ENCODE peak calls at places on chromosomes 12 and 14, in eight cellular contexts. S is pancreas, U is HT1080, J is endothelial cell, O is HL-60, M is T-helper 17 cell, L is heart right ventricle, Q is BJ. H is an unnamed sample.

GRCh38 chr12:123390415-123391093 is 6.6 kb downstream of the KMT5A start:
- DNase-seq in S (no peak), U (no peak), J (peak), O (peak), M (no peak), L (no peak), Q (no peak), H (no peak)

GRCh38 chr12:94205738-94206310 is 57.4 kb downstream of the PLXNC1 start:
- DNase-seq in S (no peak), U (no peak), J (no peak), O (no peak), M (no peak), L (no peak), Q (no peak), H (no peak)

GRCh38 chr14:89988787-89989186 is 33.1 kb downstream of the TDP1 start:
- DNase-seq in S (no peak), U (no peak), J (no peak), O (no peak), M (no peak), L (no peak), Q (no peak), H (no peak)

GRCh38 chr14:41609704-41610183 is 3.1 kb downstream of the LRFN5 start:
- DNase-seq in S (peak), U (peak), J (peak), O (no peak), M (no peak), L (peak), Q (no peak), H (peak)

GRCh38 chr12:6684609-6685008 is 4.6 kb downstream of the ZNF384 start:
- DNase-seq in S (no peak), U (peak), J (peak), O (peak), M (no peak), L (no peak), Q (no peak), H (no peak)

GRCh38 chr12:119258149-119258548 is 76.4 kb upstream of the CCDC60 start:
- DNase-seq in S (no peak), U (no peak), J (peak), O (no peak), M (no peak), L (peak), Q (no peak), H (no peak)

GRCh38 chr12:64323476-64324225 is 66.9 kb downstream of the C12orf56 start:
- DNase-seq in S (no peak), U (no peak), J (no peak), O (no peak), M (no peak), L (no peak), Q (no peak), H (no peak)

GRCh38 chr12:52805000-52805399 is 8.9 kb downstream of the KRT4 start:
- DNase-seq in S (no peak), U (no peak), J (no peak), O (no peak), M (no peak), L (no peak), Q (no peak), H (no peak)

GRCh38 chr12:49059385-49060232 is 985 bp downstream of the KMT2D start:
- DNase-seq in S (no peak), U (no peak), J (peak), O (no peak), M (no peak), L (no peak), Q (no peak), H (peak)

GRCh38 chr14:33465952-33466700 is 484.7 kb downstream of the EGLN3 start:
- DNase-seq in S (no peak), U (no peak), J (no peak), O (no peak), M (no peak), L (no peak), Q (no peak), H (no peak)

GRCh38 chr14:105041841-105042765 is 21.2 kb upstream of the CDCA4 start:
- DNase-seq in S (no peak), U (peak), J (no peak), O (no peak), M (no peak), L (no peak), Q (no peak), H (peak)

GRCh38 chr14:83632375-83632774 is 1897.6 kb upstream of the FLRT2 start:
- DNase-seq in S (no peak), U (no peak), J (no peak), O (peak), M (no peak), L (no peak), Q (no peak), H (no peak)